ENCODE peak calls at places on chromosome 7, in seven cellular contexts. A is RPMI7951; S is AG04450; C is activated CD4-positive, alpha-beta T cell treated with anti-CD3 and anti-CD28 coated beads, Interleukin-2, amount 10 ng/mL, durations not matched to agents 7 days and 5 days; H is stimulated activated CD4-positive, alpha-beta T cell treated with anti-CD3 and anti-CD28 coated beads, TNF-alpha, amount 100 ng/mL, for 1 hour; T is LHCN-M2; Q is HFF-Myc. O is an unnamed sample.

GRCh38 chr7:137331378-137331777 is 12.2 kb downstream of the PTN start:
- DNase-seq in T (no peak), A (no peak), C (no peak), H (no peak), Q (no peak), S (no peak), O (no peak)

GRCh38 chr7:946256-946996 is 8.1 kb downstream of the ADAP1 start:
- DNase-seq in T (no peak), Q (no peak), C (no peak), A (no peak), S (no peak), H (no peak), O (peak)

GRCh38 chr7:150317748-150318444 is 5.3 kb upstream of the LRRC61 start:
- DNase-seq in C (no peak), Q (no peak), A (peak), S (no peak), H (no peak), T (peak), O (no peak)

GRCh38 chr7:28872226-28872625 is 85.9 kb downstream of the TRIL start:
- DNase-seq in Q (no peak), A (no peak), H (no peak), S (no peak), C (no peak), T (no peak), O (no peak)

GRCh38 chr7:147639037-147639436 is 951.5 kb upstream of the C7orf33 start:
- DNase-seq in S (no peak), A (no peak), H (no peak), C (no peak), T (no peak), Q (no peak), O (peak)

GRCh38 chr7:115271332-115272235 is 349.7 kb downstream of the MDFIC start:
- DNase-seq in C (no peak), A (no peak), Q (no peak), T (peak), S (peak), H (no peak), O (no peak)

GRCh38 chr7:126979722-126980121 is 273.0 kb downstream of the GRM8 start:
- DNase-seq in H (no peak), C (no peak), Q (no peak), A (no peak), T (no peak), S (no peak), O (no peak)

GRCh38 chr7:1710936-1711335 is 40.9 kb downstream of the ELFN1 start:
- DNase-seq in T (no peak), C (no peak), A (no peak), H (no peak), S (no peak), Q (no peak), O (peak)

GRCh38 chr7:140008755-140009610 is 53.8 kb downstream of the PARP12 start:
- DNase-seq in A (no peak), S (no peak), Q (no peak), H (no peak), C (no peak), T (no peak), O (no peak)

GRCh38 chr7:5238500-5238899 is 44.2 kb upstream of the SLC29A4 start:
- DNase-seq in T (no peak), C (no peak), H (no peak), S (no peak), Q (no peak), A (no peak), O (no peak)

GRCh38 chr7:33645096-33645495 is 260.2 kb upstream of the BMPER start:
- DNase-seq in S (no peak), H (no peak), C (no peak), Q (peak), A (peak), T (peak), O (no peak)

GRCh38 chr7:22039696-22040095 is 94.0 kb upstream of the CDCA7L start:
- DNase-seq in Q (no peak), C (no peak), H (no peak), T (no peak), A (no peak), S (no peak), O (no peak)

GRCh38 chr7:137667633-137668387 is 179.0 kb downstream of the DGKI start:
- DNase-seq in C (no peak), S (peak), Q (no peak), A (peak), H (no peak), T (peak), O (no peak)

GRCh38 chr7:6614941-6615737 is at the start of gene ZNF853:
- DNase-seq in H (no peak), C (no peak), T (no peak), S (no peak), A (no peak), Q (no peak), O (peak)

GRCh38 chr7:1941464-1942025 is 271.5 kb downstream of the ELFN1 start:
- DNase-seq in A (no peak), S (no peak), H (no peak), Q (no peak), C (no peak), T (no peak), O (no peak)

GRCh38 chr7:76358053-76358477 is 726 bp downstream of the YWHAG start:
- DNase-seq in A (peak), C (peak), Q (no peak), T (peak), S (no peak), H (peak), O (peak)

GRCh38 chr7:149624419-149625338 is 127.1 kb upstream of the ZNF746 start:
- DNase-seq in T (peak), C (peak), S (peak), A (peak), H (peak), Q (peak), O (peak)

GRCh38 chr7:129126314-129126713 is 18.2 kb upstream of the TSPAN33 start:
- DNase-seq in Q (no peak), S (no peak), H (no peak), A (no peak), C (no peak), T (no peak), O (peak)

GRCh38 chr7:52085610-52086009 is 769.0 kb upstream of the COBL start:
- DNase-seq in S (no peak), H (no peak), A (no peak), T (no peak), Q (no peak), C (no peak), O (peak)

GRCh38 chr7:112192236-112193154 is 13.7 kb downstream of the DOCK4 start:
- DNase-seq in C (no peak), S (no peak), T (peak), H (no peak), A (peak), Q (no peak), O (no peak)

GRCh38 chr7:1868400-1869165 is 198.5 kb downstream of the ELFN1 start:
- DNase-seq in Q (no peak), A (no peak), T (no peak), H (no peak), S (no peak), C (no peak), O (no peak)

GRCh38 chr7:66258409-66258808 is 53.3 kb downstream of the TPST1 start:
- DNase-seq in S (no peak), H (no peak), Q (no peak), A (peak), T (no peak), C (no peak), O (peak)

GRCh38 chr7:106737202-106737562 is 76.2 kb upstream of the CCDC71L start:
- DNase-seq in H (no peak), A (peak), S (no peak), T (peak), Q (no peak), C (no peak), O (no peak)

GRCh38 chr7:113086431-113086888 is at the start of gene GPR85:
- DNase-seq in S (peak), H (no peak), Q (no peak), C (peak), A (peak), T (peak), O (peak)

GRCh38 chr7:41164440-41164839 is 538.5 kb downstream of the INHBA start:
- DNase-seq in A (peak), C (no peak), S (no peak), T (peak), H (no peak), Q (no peak), O (no peak)

GRCh38 chr7:150648358-150649083 is 16.3 kb upstream of the GIMAP6 start:
- DNase-seq in T (no peak), S (no peak), H (no peak), Q (no peak), C (no peak), A (no peak), O (no peak)

GRCh38 chr7:79461660-79462059 is 8.2 kb upstream of the MAGI2 start:
- DNase-seq in T (peak), H (no peak), Q (no peak), S (peak), C (no peak), A (peak), O (no peak)

GRCh38 chr7:29839302-29839701 is 33.0 kb downstream of the WIPF3 start:
- DNase-seq in T (peak), C (no peak), H (no peak), S (peak), A (peak), Q (peak), O (no peak)

GRCh38 chr7:75900617-75901315 is 14.2 kb upstream of the POR start:
- DNase-seq in H (no peak), T (no peak), S (no peak), C (no peak), A (no peak), Q (no peak), O (no peak)